ENCODE peak calls at places on chromosomes 16 and 17, in eight cellular contexts. L is stimulated activated CD4-positive, alpha-beta T cell treated with anti-CD3 and anti-CD28 coated beads, Interleukin-15, amount 100 ng/mL, for 48 hours; Z is activated CD4-positive, alpha-beta T cell treated with anti-CD3 and anti-CD28 coated beads for 4 hours; V is stimulated activated CD8-positive, alpha-beta memory T cell treated with anti-CD3 and anti-CD28 coated beads, Interleukin-7, amount 100 ng/mL, for 24 hours; B is GM19239; Y is naive B cell; S is anterior cingulate cortex; D is ovary. K is an unnamed sample.

GRCh38 chr17:75588546-75589016 is 981 bp downstream of the MYO15B start:
- DNase-seq in Y (no peak), V (no peak), S (no peak), B (no peak), L (no peak), Z (no peak), D (no peak), K (no peak)

GRCh38 chr17:65660947-65661346 is 99.5 kb upstream of the AXIN2 start:
- DNase-seq in Y (no peak), D (no peak), S (no peak), L (no peak), V (no peak), Z (no peak), B (no peak), K (no peak)

GRCh38 chr17:9386401-9386800 is 189.2 kb downstream of the STX8 start:
- DNase-seq in B (no peak), S (no peak), L (no peak), Y (no peak), D (no peak), V (no peak), Z (no peak), K (no peak)

GRCh38 chr17:28407130-28407973 is 1.3 kb upstream of the SLC46A1 start:
- DNase-seq in L (no peak), V (no peak), D (no peak), B (no peak), Z (no peak), S (no peak), Y (no peak), K (no peak)

GRCh38 chr16:79847101-79847500 is 246.6 kb upstream of the MAF start:
- DNase-seq in Y (no peak), V (no peak), D (no peak), Z (no peak), B (no peak), L (no peak), S (no peak), K (no peak)

GRCh38 chr16:52298769-52299168 is 248.2 kb downstream of the TOX3 start:
- DNase-seq in B (no peak), D (no peak), S (no peak), Z (no peak), Y (no peak), L (no peak), V (no peak), K (no peak)

GRCh38 chr16:14377326-14377725 is 252.7 kb downstream of the PARN start:
- DNase-seq in S (no peak), Z (no peak), V (no peak), L (no peak), Y (no peak), D (no peak), B (no peak), K (no peak)

GRCh38 chr16:22687031-22687530 is 126.9 kb upstream of the HS3ST2 start:
- DNase-seq in V (no peak), B (no peak), Z (no peak), L (no peak), D (no peak), Y (no peak), S (no peak), K (no peak)

GRCh38 chr17:79803421-79803996 is 6.6 kb upstream of the CBX8 start:
- DNase-seq in Z (no peak), L (no peak), B (no peak), V (no peak), S (no peak), Y (no peak), D (no peak), K (no peak)

GRCh38 chr17:22514315-22514714 is 822.0 kb downstream of the KCNJ18 start:
- DNase-seq in Z (no peak), D (no peak), S (no peak), B (no peak), Y (no peak), V (no peak), L (no peak), K (no peak)

GRCh38 chr17:6507535-6507934 is 48.8 kb downstream of the PITPNM3 start:
- DNase-seq in B (no peak), Z (no peak), D (peak), S (no peak), L (no peak), Y (no peak), V (no peak), K (no peak)

GRCh38 chr16:56950881-56951771 is 10.6 kb upstream of the CETP start:
- DNase-seq in V (peak), L (peak), D (peak), Y (peak), S (no peak), B (peak), Z (peak), K (peak)

GRCh38 chr16:87729266-87729954 is 36.4 kb downstream of the KLHDC4 start:
- DNase-seq in B (no peak), D (no peak), V (no peak), S (no peak), L (no peak), Y (no peak), Z (no peak), K (no peak)

GRCh38 chr17:10297691-10298090 is 75.1 kb downstream of the MYH13 start:
- DNase-seq in V (no peak), Z (no peak), Y (no peak), B (no peak), D (no peak), L (no peak), S (no peak), K (no peak)

GRCh38 chr17:16933317-16934132 is 38.4 kb downstream of the TNFRSF13B start:
- DNase-seq in V (no peak), L (no peak), Y (no peak), B (no peak), Z (no peak), D (no peak), S (no peak), K (no peak)

GRCh38 chr17:50659220-50659619 is 24.5 kb downstream of the ABCC3 start:
- DNase-seq in B (no peak), Y (no peak), L (no peak), S (no peak), V (no peak), Z (no peak), D (no peak), K (no peak)

GRCh38 chr17:9566067-9566466 is 9.6 kb downstream of the STX8 start:
- DNase-seq in L (no peak), V (no peak), B (no peak), Y (no peak), S (no peak), Z (no peak), D (no peak), K (no peak)

GRCh38 chr17:80940171-80941123 is 51.2 kb upstream of the CHMP6 start:
- DNase-seq in B (peak), Y (peak), S (no peak), L (no peak), Z (no peak), V (no peak), D (peak), K (no peak)

GRCh38 chr16:8686879-8687278 is 12.5 kb downstream of the ABAT start:
- DNase-seq in L (no peak), V (no peak), B (no peak), Z (no peak), S (no peak), Y (no peak), D (no peak), K (no peak)

GRCh38 chr16:33877-34707 is 19.3 kb downstream of the POLR3K start:
- DNase-seq in V (no peak), S (no peak), B (no peak), Y (no peak), Z (no peak), L (no peak), D (no peak), K (no peak)

GRCh38 chr17:78338860-78339259 is 21.0 kb downstream of the SOCS3 start:
- DNase-seq in V (no peak), L (no peak), D (no peak), Z (peak), S (no peak), B (peak), Y (peak), K (no peak)

GRCh38 chr16:22638393-22639206 is 127.9 kb downstream of the NPIPB5 start:
- DNase-seq in Z (no peak), S (no peak), L (no peak), V (no peak), D (no peak), B (no peak), Y (no peak), K (no peak)

GRCh38 chr17:8057691-8058114 is 18.8 kb downstream of the ALOX15B start:
- DNase-seq in D (no peak), V (no peak), L (peak), S (no peak), Z (peak), B (peak), Y (peak), K (peak)

GRCh38 chr17:5826384-5826783 is 242.1 kb upstream of the NLRP1 start:
- DNase-seq in B (no peak), Z (no peak), L (no peak), S (no peak), D (no peak), V (no peak), Y (no peak), K (no peak)

GRCh38 chr16:30377050-30377811 is 2.6 kb downstream of the MYL11 start:
- DNase-seq in V (no peak), S (no peak), Y (no peak), D (no peak), L (no peak), Z (no peak), B (no peak), K (no peak)

GRCh38 chr17:38447502-38448095 is 19.3 kb downstream of the ARHGAP23 start:
- DNase-seq in V (no peak), Y (no peak), D (no peak), S (no peak), B (no peak), L (no peak), Z (no peak), K (no peak)

GRCh38 chr16:63403792-63404191 is 1367.6 kb upstream of the CDH8 start:
- DNase-seq in B (no peak), Y (no peak), L (no peak), V (no peak), D (no peak), Z (no peak), S (no peak), K (no peak)

GRCh38 chr17:4008082-4008435 is 43.8 kb upstream of the ATP2A3 start:
- DNase-seq in Z (no peak), Y (no peak), V (no peak), D (no peak), B (no peak), L (no peak), S (no peak), K (no peak)

GRCh38 chr17:57104461-57105175 is 19.6 kb downstream of the AKAP1 start:
- DNase-seq in Z (no peak), Y (no peak), L (no peak), D (no peak), S (no peak), B (no peak), V (no peak), K (no peak)

GRCh38 chr16:82715833-82716232 is 89.1 kb downstream of the CDH13 start:
- DNase-seq in S (no peak), Y (no peak), D (no peak), B (no peak), V (no peak), Z (no peak), L (no peak), K (no peak)

GRCh38 chr17:322006-322780 is 30.4 kb downstream of the RPH3AL start:
- DNase-seq in Z (no peak), V (no peak), D (no peak), S (no peak), L (no peak), Y (no peak), B (no peak), K (no peak)

GRCh38 chr16:14302031-14302398 is 230.9 kb downstream of the MRTFB start:
- DNase-seq in V (no peak), Y (peak), B (peak), L (no peak), D (no peak), S (no peak), Z (no peak), K (no peak)

GRCh38 chr16:8848939-8849391 is 19.8 kb downstream of the CARHSP1 start:
- DNase-seq in B (no peak), S (no peak), L (no peak), D (no peak), V (no peak), Z (no peak), Y (no peak), K (no peak)

GRCh38 chr17:6135996-6136395 is 65.8 kb downstream of the WSCD1 start:
- DNase-seq in Y (no peak), Z (no peak), B (no peak), L (no peak), V (no peak), S (no peak), D (no peak), K (no peak)

GRCh38 chr16:620700-621525 is 9.9 kb upstream of the WFIKKN1 start:
- DNase-seq in Z (no peak), B (no peak), S (no peak), D (no peak), L (no peak), Y (no peak), V (no peak), K (no peak)

GRCh38 chr17:45895304-45895968 is 1.1 kb downstream of the MAPT start:
- DNase-seq in V (no peak), Y (no peak), L (no peak), Z (peak), S (peak), D (peak), B (no peak), K (peak)

GRCh38 chr17:61670691-61671090 is 79.7 kb upstream of the NACA2 start:
- DNase-seq in S (no peak), Y (no peak), D (no peak), V (no peak), Z (no peak), L (no peak), B (no peak), K (no peak)

GRCh38 chr17:70879389-70879788 is 710.1 kb downstream of the KCNJ2 start:
- DNase-seq in Y (no peak), S (no peak), B (no peak), D (no peak), V (no peak), L (no peak), Z (no peak), K (no peak)

GRCh38 chr16:82995927-82996441 is 369.2 kb downstream of the CDH13 start:
- DNase-seq in D (no peak), Y (no peak), S (no peak), B (no peak), Z (no peak), L (no peak), V (no peak), K (no peak)

K was measured in activated T-helper 2 cell treated with anti-CD3 and anti-CD28 coated beads, Interferon-gamma antibody, Interleukin-2, Interleukin-4, amounts not matched to agents 10 μg/mL and 5 μg/mL and 100 μg/mL, durations not matched to agents 14 hours and 24 hours and 36 hours.